ENCODE peak calls at places on chromosomes 11 and 22, in five cellular contexts. I is GM12878, P is K562, A is upper lobe of left lung, C is HepG2. L is an unnamed sample.

GRCh38 chr11:91397134-91397468 is 827.5 kb upstream of the FAT3 start:
- ATAC-seq in I (no peak), P (no peak), A (no peak), C (no peak), L (no peak)

GRCh38 chr11:17508306-17508705 is 31.7 kb upstream of the ABCC8 start:
- ATAC-seq in I (no peak), P (no peak), A (no peak), C (no peak), L (peak; percentile 42)

GRCh38 chr22:40183029-40183581 is 5.4 kb downstream of the TNRC6B start:
- ATAC-seq in I (peak; percentile 16), P (peak; percentile 23), A (peak; percentile 85), C (peak; percentile 63), L (peak; percentile 67)

GRCh38 chr11:111462329-111462728 is 49.9 kb downstream of the BTG4 start:
- ATAC-seq in I (no peak), P (no peak), A (no peak), C (no peak), L (no peak)

GRCh38 chr22:23226497-23226850 is 46.2 kb downstream of the BCR start:
- ATAC-seq in I (no peak), P (no peak), A (no peak), C (no peak), L (peak; percentile 21)

GRCh38 chr11:10457901-10458300 is 2.8 kb downstream of the AMPD3 start:
- ATAC-seq in I (no peak), P (no peak), A (no peak), C (no peak), L (no peak)

GRCh38 chr11:75223954-75224643 is 16.5 kb upstream of the TPBGL start:
- ATAC-seq in I (no peak), P (peak; percentile 90), A (peak; percentile 17), C (peak; percentile 92), L (no peak)

GRCh38 chr11:68010058-68011041 is at the start of gene ALDH3B1:
- ATAC-seq in I (peak; percentile 74), P (peak; percentile 89), A (peak; percentile 87), C (peak; percentile 80), L (peak; percentile 93)

GRCh38 chr22:32999039-32999861 is 58.9 kb downstream of the SYN3 start:
- ATAC-seq in I (no peak), P (no peak), A (no peak), C (no peak), L (no peak)

GRCh38 chr11:34495239-34495723 is 18.3 kb downstream of the ELF5 start:
- ATAC-seq in I (no peak), P (no peak), A (no peak), C (no peak), L (no peak)

GRCh38 chr11:6406370-6406769 is 12.5 kb downstream of the APBB1 start:
- ATAC-seq in I (no peak), P (no peak), A (no peak), C (no peak), L (no peak)

GRCh38 chr11:130403301-130403804 is 25.1 kb downstream of the ADAMTS8 start:
- ATAC-seq in I (no peak), P (peak; percentile 36), A (peak; percentile 25), C (no peak), L (peak; percentile 90)

GRCh38 chr22:27133951-27134664 is 476.7 kb downstream of the MIAT start:
- ATAC-seq in I (peak; percentile 71), P (peak; percentile 85), A (peak; percentile 57), C (no peak), L (peak; percentile 89)

GRCh38 chr22:40348025-40348658 is 1.8 kb downstream of the ADSL start:
- ATAC-seq in I (peak; percentile 59), P (peak; percentile 63), A (no peak), C (no peak), L (no peak)

GRCh38 chr11:13168281-13168680 is 109.3 kb upstream of the BMAL1 start:
- ATAC-seq in I (no peak), P (no peak), A (no peak), C (no peak), L (no peak)

GRCh38 chr11:96279018-96279417 is 64.0 kb downstream of the MAML2 start:
- ATAC-seq in I (peak; percentile 71), P (peak; percentile 47), A (no peak), C (no peak), L (no peak)

GRCh38 chr11:61149624-61150615 is 11.3 kb downstream of the VPS37C start:
- ATAC-seq in I (no peak), P (peak; percentile 76), A (peak; percentile 68), C (peak; percentile 66), L (no peak)

GRCh38 chr22:29253561-29254282 is 14.1 kb downstream of the RHBDD3 start:
- ATAC-seq in I (no peak), P (no peak), A (no peak), C (no peak), L (no peak)

GRCh38 chr11:2569321-2569721 is 124.5 kb downstream of the KCNQ1 start:
- ATAC-seq in I (no peak), P (no peak), A (no peak), C (no peak), L (no peak)

GRCh38 chr11:58577441-58578135 is 1.3 kb upstream of the ZFP91 start:
- ATAC-seq in I (peak; percentile 55), P (peak; percentile 42), A (no peak), C (peak; percentile 71), L (peak; percentile 0)

GRCh38 chr11:107337917-107338316 is 119.7 kb downstream of the CWF19L2 start:
- ATAC-seq in I (peak; percentile 71), P (no peak), A (no peak), C (no peak), L (no peak)

GRCh38 chr11:23124249-23124648 is 264.0 kb upstream of the CCDC179 start:
- ATAC-seq in I (no peak), P (no peak), A (no peak), C (no peak), L (no peak)

GRCh38 chr11:23127706-23128105 is 267.4 kb upstream of the CCDC179 start:
- ATAC-seq in I (no peak), P (no peak), A (no peak), C (no peak), L (no peak)

GRCh38 chr11:23124996-23125395 is 264.7 kb upstream of the CCDC179 start:
- ATAC-seq in I (no peak), P (no peak), A (no peak), C (no peak), L (no peak)

GRCh38 chr11:23123766-23124165 is 263.5 kb upstream of the CCDC179 start:
- ATAC-seq in I (no peak), P (no peak), A (no peak), C (no peak), L (no peak)
- TF ChIP-seq POLR2AphosphoS5 in I (no peak), P (no peak), A (no peak), C (no peak), L (no peak)

DNA sequence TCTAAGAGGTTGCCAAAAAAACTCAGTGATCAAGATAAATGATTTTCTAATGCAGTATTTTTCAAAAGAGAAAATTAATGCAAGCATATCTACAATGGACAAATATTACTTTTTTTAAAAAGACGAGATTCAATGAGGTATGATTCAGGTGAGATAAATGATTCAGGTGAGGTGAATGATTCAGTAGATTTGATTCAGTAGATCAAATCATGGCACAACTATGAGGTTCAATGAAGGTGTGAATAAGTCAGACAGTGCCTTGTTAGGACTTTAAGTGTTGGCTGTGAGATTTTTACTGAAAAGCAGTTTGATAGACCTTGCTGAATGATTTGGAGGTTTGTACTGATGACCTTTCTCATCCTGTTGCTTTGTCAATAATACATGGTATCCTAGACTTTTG is 742.2 kb downstream of the NELL1 start:
- ATAC-seq in I (no peak), P (no peak), A (no peak), C (no peak), L (no peak)
- TF ChIP-seq EP300 in I (no peak), P (no peak), A (no peak), C (no peak), L (no peak)

GRCh38 chr11:47403135-47403534 is 5.3 kb upstream of the SLC39A13 start:
- ATAC-seq in I (no peak), P (no peak), A (no peak), C (no peak), L (no peak)

GRCh38 chr11:47398551-47398950 is 9.8 kb upstream of the SLC39A13 start:
- ATAC-seq in I (no peak), P (no peak), A (no peak), C (peak; percentile 22), L (no peak)

GRCh38 chr11:47399860-47400812 is 8.3 kb upstream of the SLC39A13 start:
- ATAC-seq in I (peak; percentile 87), P (peak; percentile 86), A (peak; percentile 72), C (peak; percentile 17), L (peak; percentile 73)

GRCh38 chr11:47403571-47403970 is 4.8 kb upstream of the SLC39A13 start:
- ATAC-seq in I (no peak), P (no peak), A (no peak), C (no peak), L (no peak)

GRCh38 chr11:47400813-47401279 is 7.5 kb upstream of the SLC39A13 start:
- ATAC-seq in I (peak; percentile 88), P (peak; percentile 41), A (peak; percentile 41), C (peak; percentile 58), L (peak; percentile 27)
- H3K4me1 ChIP-seq in I (peaks cover 25% of the 10 kb centered on the region), P (peaks cover 25% of the 10 kb centered on the region), A (peaks cover 10% of the 10 kb centered on the region), C (peaks cover 52% of the 10 kb centered on the region), L (peaks cover 21% of the 10 kb centered on the region)

GRCh38 chr11:65454696-65455456 is 32.3 kb downstream of the NEAT1 start:
- ATAC-seq in I (peak; percentile 82), P (peak; percentile 88), A (peak; percentile 94), C (peak; percentile 80), L (peak; percentile 89)
- TF ChIP-seq POLR2AphosphoS5 in I (peak; percentile 99), P (peak; percentile 94), A (peak; percentile 83), C (peak; percentile 89), L (peak; percentile 74)

DNA sequence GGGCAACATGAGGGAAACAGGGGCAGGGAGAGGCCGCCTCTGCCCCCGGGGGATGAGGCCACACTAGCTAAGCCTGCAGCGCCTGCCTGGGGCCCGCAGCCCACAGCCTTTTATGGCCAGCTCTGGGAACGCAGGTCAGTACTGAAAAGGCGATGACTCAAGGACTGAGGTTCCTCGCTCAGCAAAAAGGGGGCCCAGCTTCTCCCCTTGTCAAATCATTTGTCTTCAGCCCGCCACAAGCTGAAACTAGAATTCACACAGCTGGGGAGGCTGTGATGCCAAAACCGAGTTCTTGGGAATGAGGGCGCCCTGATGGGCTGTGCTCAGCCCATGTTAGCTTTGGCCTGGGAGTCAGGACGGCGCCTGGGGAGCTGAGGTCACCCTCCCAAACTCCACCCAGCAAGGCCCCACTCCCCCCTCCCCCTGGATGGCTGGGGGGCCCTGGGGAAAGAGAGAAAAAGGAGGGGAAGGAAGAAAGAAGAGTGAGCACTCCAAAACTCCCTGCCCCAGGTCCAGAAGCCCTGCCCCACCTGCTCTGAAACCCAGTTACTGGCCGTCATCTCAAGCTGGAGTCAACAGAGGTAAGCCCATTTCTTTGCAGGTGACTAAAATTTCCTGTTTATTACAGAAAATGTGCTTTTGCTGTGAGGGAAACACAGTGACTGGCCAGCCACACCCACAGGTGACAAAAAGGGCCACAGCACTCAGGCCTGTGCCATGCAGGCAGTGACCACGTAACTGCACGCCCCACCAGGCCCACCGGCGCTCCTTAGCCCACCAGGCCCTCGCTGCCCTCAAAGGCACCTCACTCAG is 13.7 kb downstream of the EHD1 start:
- ATAC-seq in I (peak; percentile 59), P (peak; percentile 54), A (peak; percentile 72), C (no peak), L (peak; percentile 86)
- TF ChIP-seq EP300 in I (no peak), P (no peak), A (no peak), C (no peak), L (no peak)